ENCODE peak calls at places on chromosomes 12 and 14, in four cellular contexts. J, B, Q and T are unnamed samples.

GRCh38 chr12:50195832-50196231 is 28.7 kb upstream of the CERS5 start:
- DNase-seq in J (no peak), B (no peak), Q (no peak), T (no peak)

GRCh38 chr14:72904840-72905561 is 11.1 kb upstream of the DPF3 start:
- DNase-seq in J (peak; percentile 66), B (peak; percentile 58), Q (peak; percentile 68), T (peak; percentile 64)

GRCh38 chr14:44803239-44803905 is 158.4 kb downstream of the KLHL28 start:
- DNase-seq in J (peak; percentile 46), B (peak; percentile 48), Q (no peak), T (peak; percentile 55)

GRCh38 chr12:14962180-14962579 is 779 bp upstream of the ARHGDIB start:
- DNase-seq in J (no peak), B (no peak), Q (no peak), T (no peak)

GRCh38 chr12:6869049-6870021 is 2.0 kb downstream of the TPI1 start:
- DNase-seq in J (peak; percentile 62), B (peak; percentile 71), Q (peak; percentile 89), T (peak; percentile 61)

GRCh38 chr12:13024151-13024946 is 19.8 kb upstream of the FAM234B start:
- DNase-seq in J (no peak), B (peak; percentile 57), Q (peak; percentile 38), T (no peak)

GRCh38 chr12:9636807-9637206 is 29.1 kb upstream of the KLRB1 start:
- DNase-seq in J (no peak), B (no peak), Q (no peak), T (no peak)

GRCh38 chr12:39103552-39104165 is 198.3 kb upstream of the CPNE8 start:
- DNase-seq in J (peak; percentile 66), B (peak; percentile 52), Q (no peak), T (peak; percentile 80)

GRCh38 chr14:34610101-34610500 is 19.8 kb downstream of the SNX6 start:
- DNase-seq in J (no peak), B (no peak), Q (no peak), T (no peak)

GRCh38 chr14:106564058-106564643 is 1037.8 kb downstream of the TMEM121 start:
- DNase-seq in J (no peak), B (no peak), Q (peak; percentile 41), T (peak; percentile 16)

GRCh38 chr14:69037790-69038448 is 58.8 kb upstream of the ACTN1 start:
- DNase-seq in J (peak; percentile 30), B (no peak), Q (no peak), T (no peak)

GRCh38 chr12:14910090-14910915 is 24.6 kb upstream of the MGP start:
- DNase-seq in J (peak; percentile 89), B (peak; percentile 52), Q (no peak), T (peak; percentile 22)

GRCh38 chr12:91662021-91662420 is 479.4 kb upstream of the DCN start:
- DNase-seq in J (no peak), B (no peak), Q (no peak), T (no peak)

GRCh38 chr14:81980601-81981310 is 447.1 kb upstream of the SEL1L start:
- DNase-seq in J (no peak), B (no peak), Q (no peak), T (no peak)

GRCh38 chr14:61812347-61813100 is 50.3 kb downstream of the SNAPC1 start:
- DNase-seq in J (peak; percentile 3), B (no peak), Q (no peak), T (no peak)

GRCh38 chr14:68784995-68785816 is 7.7 kb downstream of the ZFP36L1 start:
- DNase-seq in J (peak; percentile 92), B (peak; percentile 79), Q (no peak), T (peak; percentile 89)

GRCh38 chr12:9632766-9633165 is 25.1 kb upstream of the KLRB1 start:
- DNase-seq in J (no peak), B (no peak), Q (no peak), T (no peak)

GRCh38 chr12:58529114-58529665 is 391.1 kb downstream of the LRIG3 start:
- DNase-seq in J (peak; percentile 79), B (no peak), Q (no peak), T (peak; percentile 4)

GRCh38 chr12:83537428-83538053 is 850.8 kb downstream of the TMTC2 start:
- DNase-seq in J (peak; percentile 1), B (no peak), Q (no peak), T (no peak)

GRCh38 chr14:101134851-101135486 is 231.4 kb upstream of the RTL1 start:
- DNase-seq in J (no peak), B (no peak), Q (no peak), T (no peak)

GRCh38 chr12:24749171-24749570 is 199.7 kb downstream of the BCAT1 start:
- DNase-seq in J (no peak), B (no peak), Q (no peak), T (no peak)

GRCh38 chr12:52687527-52688385 is 7.5 kb upstream of the KRT1 start:
- DNase-seq in J (peak; percentile 78), B (peak; percentile 88), Q (no peak), T (peak; percentile 74)

GRCh38 chr12:49296034-49296835 is 1.3 kb downstream of the PRPH start:
- DNase-seq in J (no peak), B (no peak), Q (peak; percentile 46), T (peak; percentile 70)

GRCh38 chr14:77565289-77566081 is 51.0 kb downstream of the SPTLC2 start:
- DNase-seq in J (peak; percentile 62), B (no peak), Q (no peak), T (no peak)

GRCh38 chr12:7989827-7990491 is 42.6 kb upstream of the FOXJ2 start:
- DNase-seq in J (no peak), B (peak; percentile 94), Q (peak; percentile 74), T (no peak)

GRCh38 chr14:21068521-21069387 is 1.4 kb upstream of the ARHGEF40 start:
- DNase-seq in J (no peak), B (no peak), Q (peak; percentile 69), T (peak; percentile 78)

GRCh38 chr12:127143020-127143419 is 1124.0 kb upstream of the TMEM132C start:
- DNase-seq in J (no peak), B (no peak), Q (no peak), T (no peak)

GRCh38 chr12:13347241-13348043 is 150.9 kb downstream of the EMP1 start:
- DNase-seq in J (peak; percentile 87), B (no peak), Q (no peak), T (peak; percentile 21)

GRCh38 chr14:105532735-105533141 is 6.4 kb downstream of the TMEM121 start:
- DNase-seq in J (no peak), B (no peak), Q (no peak), T (no peak)

GRCh38 chr14:29220077-29220476 is 453.5 kb downstream of the FOXG1 start:
- DNase-seq in J (no peak), B (no peak), Q (no peak), T (no peak)

GRCh38 chr12:14567311-14568195 is at the start of gene PLBD1:
- DNase-seq in J (peak; percentile 27), B (peak; percentile 40), Q (peak; percentile 82), T (peak; percentile 24)

DNA sequence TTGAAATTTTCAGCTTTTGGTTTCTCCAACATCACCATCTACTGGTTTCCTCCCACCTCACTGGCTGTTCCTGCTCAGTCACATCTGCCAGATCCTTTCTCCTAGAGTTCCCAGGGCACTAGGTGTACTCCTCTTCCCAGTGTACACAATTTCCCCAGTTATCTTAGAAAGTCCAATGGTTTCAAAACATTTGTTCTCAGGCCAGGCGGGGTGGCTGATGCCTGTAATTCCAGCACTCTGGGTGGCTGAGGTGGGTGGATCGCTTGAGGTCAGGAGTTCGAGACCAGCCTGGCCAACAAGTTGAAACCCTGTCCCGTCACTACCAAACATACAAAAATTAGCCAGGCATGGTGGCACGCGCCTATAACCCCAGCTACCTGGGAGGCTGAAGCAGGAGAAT is 60.7 kb downstream of the SPPL3 start:
- DNase-seq in J (no peak), B (no peak), Q (no peak), T (no peak)
- H3K27ac ChIP-seq in J (no peak overlapping the region), B (no peak overlapping the region), Q (no peak overlapping the region), T (no peak overlapping the region)

GRCh38 chr14:38723277-38723676 is 379.8 kb downstream of the SEC23A start:
- DNase-seq in J (no peak), B (no peak), Q (no peak), T (no peak)
- TF ChIP-seq CTCF in J (no peak), B (no peak), Q (no peak), T (no peak)

DNA sequence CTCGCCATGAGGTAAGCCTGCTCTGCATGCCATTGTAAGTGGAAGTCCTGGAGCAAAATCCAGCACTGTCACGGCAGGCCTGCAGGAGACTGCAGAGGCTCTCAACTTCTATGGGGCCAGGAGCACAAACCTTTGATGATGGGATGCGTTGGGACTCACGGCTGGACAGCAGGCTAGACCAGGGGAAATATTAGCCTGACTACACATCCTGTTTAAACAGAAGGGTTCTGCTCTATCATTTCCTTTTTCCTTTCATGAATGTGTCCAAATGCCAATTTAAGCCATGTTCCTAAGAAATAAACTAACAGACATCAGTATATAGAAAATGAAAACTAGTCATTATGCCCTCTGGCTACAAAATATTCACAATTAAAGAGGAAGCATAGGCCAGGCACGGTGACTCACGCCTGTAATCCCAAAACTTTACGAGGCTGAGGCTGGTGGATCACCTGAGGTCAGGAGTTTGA is 33.9 kb upstream of the RASSF8 start:
- DNase-seq in J (peak; percentile 91), B (peak; percentile 89), Q (no peak), T (peak; percentile 57)
- H3K27ac ChIP-seq in J (peak overlapping the region; percentile 47), B (peak overlapping the region; percentile 48), Q (no peak overlapping the region), T (peak overlapping the region; percentile 69)

GRCh38 chr14:70640938-70641547 is 673 bp upstream of the TTC9 start:
- DNase-seq in J (peak; percentile 64), B (peak; percentile 77), Q (no peak), T (peak; percentile 60)
- TF ChIP-seq CTCF in J (no peak), B (no peak), Q (no peak), T (no peak)

GRCh38 chr12:120115066-120115465 is 1.5 kb downstream of the RAB35 start:
- DNase-seq in J (no peak), B (no peak), Q (no peak), T (no peak)
- H3K27ac ChIP-seq in J (no peak overlapping the region), B (no peak overlapping the region), Q (no peak overlapping the region), T (peak overlapping the region; percentile 17)

GRCh38 chr14:87712386-87713113 is 280.4 kb downstream of the GALC start:
- DNase-seq in J (no peak), B (no peak), Q (no peak), T (no peak)
- TF ChIP-seq CTCF in J (peak; percentile 5), B (no peak), Q (no peak), T (no peak)

GRCh38 chr14:22535126-22535525 is 53.9 kb downstream of the DAD1 start:
- DNase-seq in J (no peak), B (no peak), Q (no peak), T (no peak)
- H3K27ac ChIP-seq in J (no peak overlapping the region), B (no peak overlapping the region), Q (no peak overlapping the region), T (no peak overlapping the region)

GRCh38 chr12:109762673-109763191 is 49.1 kb downstream of the FAM222A start:
- DNase-seq in J (no peak), B (no peak), Q (no peak), T (no peak)

GRCh38 chr12:109764776-109765492 is 51.3 kb downstream of the FAM222A start:
- DNase-seq in J (no peak), B (no peak), Q (no peak), T (no peak)

GRCh38 chr12:109765493-109765810 is 51.8 kb downstream of the FAM222A start:
- DNase-seq in J (no peak), B (no peak), Q (no peak), T (no peak)

GRCh38 chr12:109763201-109763841 is 49.7 kb downstream of the FAM222A start:
- DNase-seq in J (peak; percentile 84), B (peak; percentile 87), Q (no peak), T (no peak)

GRCh38 chr12:109764123-109764522 is 50.5 kb downstream of the FAM222A start:
- DNase-seq in J (no peak), B (no peak), Q (no peak), T (no peak)
- TF ChIP-seq CTCF in J (no peak), B (no peak), Q (no peak), T (no peak)